ENCODE peak calls at places on chromosomes 16 and 17, in four cellular contexts. One of them, this sample, is unnamed.

GRCh38 chr16:19595043-19595767 is 39.7 kb downstream of the VPS35L start:
- DNase-seq in K562: no peak
- DNase-seq in HEK293T: no peak
- DNase-seq in HepG2: no peak
- DNase-seq in this sample: no peak

GRCh38 chr17:38747385-38748328 is 479 bp downstream of the PCGF2 start:
- DNase-seq in K562: peak; percentile 72
- DNase-seq in HEK293T: no peak
- DNase-seq in HepG2: no peak
- DNase-seq in this sample: peak; percentile 64

GRCh38 chr16:65281636-65282035 is 159.8 kb upstream of the CDH11 start:
- DNase-seq in K562: no peak
- DNase-seq in HEK293T: no peak
- DNase-seq in HepG2: no peak
- DNase-seq in this sample: peak; percentile 39

GRCh38 chr17:4833941-4834501 is 881 bp downstream of the MINK1 start:
- DNase-seq in K562: no peak
- DNase-seq in HEK293T: peak; percentile 22
- DNase-seq in HepG2: peak; percentile 68
- DNase-seq in this sample: no peak

GRCh38 chr17:64240741-64241347 is 22.2 kb downstream of the TEX2 start:
- DNase-seq in K562: no peak
- DNase-seq in HEK293T: no peak
- DNase-seq in HepG2: no peak
- DNase-seq in this sample: no peak

GRCh38 chr16:79723583-79724168 is 123.1 kb upstream of the MAF start:
- DNase-seq in K562: no peak
- DNase-seq in HEK293T: no peak
- DNase-seq in HepG2: no peak
- DNase-seq in this sample: peak; percentile 11

GRCh38 chr16:73161977-73162376 is 114.0 kb upstream of the ZFHX3 start:
- DNase-seq in K562: no peak
- DNase-seq in HEK293T: no peak
- DNase-seq in HepG2: peak; percentile 78
- DNase-seq in this sample: no peak

GRCh38 chr16:30958164-30959083 is 870 bp downstream of the SETD1A start:
- DNase-seq in K562: peak; percentile 89
- DNase-seq in HEK293T: peak; percentile 83
- DNase-seq in HepG2: peak; percentile 71
- DNase-seq in this sample: peak; percentile 70

GRCh38 chr16:79415983-79416641 is 184.4 kb downstream of the MAF start:
- DNase-seq in K562: no peak
- DNase-seq in HEK293T: no peak
- DNase-seq in HepG2: no peak
- DNase-seq in this sample: no peak

GRCh38 chr16:9469512-9469911 is 378.1 kb downstream of the HAPSTR1 start:
- DNase-seq in K562: no peak
- DNase-seq in HEK293T: no peak
- DNase-seq in HepG2: peak; percentile 62
- DNase-seq in this sample: no peak

GRCh38 chr17:37117743-37118142 is 169.0 kb downstream of the AATF start:
- DNase-seq in K562: no peak
- DNase-seq in HEK293T: no peak
- DNase-seq in HepG2: no peak
- DNase-seq in this sample: no peak

GRCh38 chr16:64826374-64826773 is 295.5 kb downstream of the CDH11 start:
- DNase-seq in K562: no peak
- DNase-seq in HEK293T: no peak
- DNase-seq in HepG2: no peak
- DNase-seq in this sample: no peak

GRCh38 chr16:12097523-12098428 is 121.2 kb downstream of the SNX29 start:
- DNase-seq in K562: peak; percentile 19
- DNase-seq in HEK293T: no peak
- DNase-seq in HepG2: peak; percentile 98
- DNase-seq in this sample: no peak

GRCh38 chr16:58127033-58127556 is 2.1 kb downstream of the CFAP20 start:
- DNase-seq in K562: peak; percentile 29
- DNase-seq in HEK293T: no peak
- DNase-seq in HepG2: peak; percentile 49
- DNase-seq in this sample: no peak

GRCh38 chr17:5533486-5534315 is 47.3 kb downstream of the MIS12 start:
- DNase-seq in K562: no peak
- DNase-seq in HEK293T: no peak
- DNase-seq in HepG2: no peak
- DNase-seq in this sample: no peak

GRCh38 chr17:47695664-47696376 is 1.9 kb downstream of the TBKBP1 start:
- DNase-seq in K562: no peak
- DNase-seq in HEK293T: no peak
- DNase-seq in HepG2: no peak
- DNase-seq in this sample: peak; percentile 51

GRCh38 chr16:59478806-59479205 is 744.7 kb upstream of the GOT2 start:
- DNase-seq in K562: no peak
- DNase-seq in HEK293T: no peak
- DNase-seq in HepG2: no peak
- DNase-seq in this sample: no peak

GRCh38 chr17:75872434-75873351 is 5.7 kb downstream of the TRIM47 start:
- DNase-seq in K562: peak; percentile 50
- DNase-seq in HEK293T: no peak
- DNase-seq in HepG2: peak; percentile 99
- DNase-seq in this sample: no peak

GRCh38 chr16:19757026-19757425 is 39.0 kb downstream of the IQCK start:
- DNase-seq in K562: no peak
- DNase-seq in HEK293T: no peak
- DNase-seq in HepG2: no peak
- DNase-seq in this sample: no peak

GRCh38 chr17:36926701-36927100 is 10.6 kb upstream of the LHX1 start:
- DNase-seq in K562: no peak
- DNase-seq in HEK293T: no peak
- DNase-seq in HepG2: no peak
- DNase-seq in this sample: no peak

GRCh38 chr16:53372942-53373871 is 61.1 kb upstream of the RBL2 start:
- DNase-seq in K562: peak; percentile 28
- DNase-seq in HEK293T: no peak
- DNase-seq in HepG2: no peak
- DNase-seq in this sample: peak; percentile 79

GRCh38 chr17:77349976-77350830 is 209.4 kb downstream of the SEC14L1 start:
- DNase-seq in K562: no peak
- DNase-seq in HEK293T: peak; percentile 3
- DNase-seq in HepG2: no peak
- DNase-seq in this sample: no peak

GRCh38 chr16:75491876-75492275 is 3.4 kb downstream of the CHST6 start:
- DNase-seq in K562: no peak
- DNase-seq in HEK293T: peak; percentile 52
- DNase-seq in HepG2: no peak
- DNase-seq in this sample: peak; percentile 39

DNA sequence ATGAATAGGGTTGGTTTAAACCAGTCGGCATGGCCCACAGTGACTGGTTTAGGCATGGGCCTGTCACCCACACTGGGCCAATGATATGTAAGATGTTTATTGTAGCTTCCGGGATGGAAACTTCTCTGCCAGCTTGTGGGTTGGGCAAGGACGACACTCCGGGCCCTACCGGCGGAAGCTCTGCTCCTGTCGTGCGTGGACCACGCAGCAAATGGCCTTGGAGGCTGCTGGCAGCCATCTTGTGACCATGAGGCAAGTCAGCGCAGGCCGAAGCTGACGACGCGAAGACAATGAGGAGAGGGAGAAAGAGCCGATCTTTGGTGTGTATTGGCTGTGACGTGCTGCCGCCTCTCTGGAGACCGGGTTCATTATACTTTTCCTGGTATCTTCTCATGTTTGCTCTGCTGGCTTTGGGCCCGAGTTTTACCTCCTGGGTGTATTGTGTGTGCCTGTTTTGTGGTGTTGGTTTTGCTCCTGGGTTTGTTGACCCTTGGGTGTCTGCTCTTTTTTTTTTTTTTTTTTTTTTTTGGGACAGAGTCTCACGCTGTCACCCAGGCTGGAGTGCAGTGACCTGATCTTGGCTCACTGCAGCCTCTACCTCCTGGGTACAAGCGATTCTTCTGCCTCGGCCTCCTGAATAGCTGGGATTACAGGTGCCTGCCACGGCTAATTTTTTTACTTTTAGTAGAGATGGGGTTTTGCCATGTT is 15.4 kb downstream of the SLC25A10 start:
- DNase-seq in K562: no peak
- DNase-seq in HEK293T: no peak
- DNase-seq in HepG2: peak; percentile 95
- DNase-seq in this sample: no peak
- TF ChIP-seq ELF4 in K562: no peak
- TF ChIP-seq ELF4 in HEK293T: no peak
- TF ChIP-seq ELF4 in HepG2: peak; percentile 65
- TF ChIP-seq ELF4 in this sample: no peak

DNA sequence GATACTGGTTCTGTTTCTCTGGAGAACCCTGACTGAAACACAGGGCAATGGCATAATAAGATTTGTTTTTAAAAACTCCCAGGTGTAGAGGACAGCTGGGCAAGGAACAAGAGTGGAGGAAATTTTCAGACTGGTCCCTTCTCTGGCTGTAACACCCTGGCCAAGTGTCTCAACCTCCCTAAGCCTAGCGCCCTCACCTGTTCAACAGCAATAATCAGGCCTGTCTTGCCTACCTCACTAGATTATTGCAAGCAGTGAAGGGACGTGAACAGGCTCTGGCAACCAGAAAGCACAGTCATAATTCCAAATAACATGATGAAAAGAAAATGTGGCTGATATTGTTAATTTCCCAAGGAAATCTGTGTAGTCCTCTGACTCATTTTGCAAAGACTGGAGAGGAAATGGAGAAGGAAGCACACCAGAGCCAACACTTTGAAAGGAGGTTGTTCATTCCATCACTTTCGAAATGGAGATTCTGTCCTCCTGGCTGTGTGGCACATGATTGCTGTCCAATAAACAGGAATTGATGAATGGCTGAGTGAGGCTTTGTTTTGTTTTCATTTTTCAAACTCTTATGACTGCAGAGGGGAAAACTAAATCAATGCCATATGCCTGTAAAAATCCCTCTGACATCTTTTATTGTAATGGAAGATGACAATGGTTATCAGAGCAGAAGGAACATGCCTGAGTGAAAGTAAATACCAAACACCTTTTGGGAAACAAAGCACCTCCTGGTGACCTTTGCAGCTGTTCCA is 87.4 kb upstream of the HLF start:
- DNase-seq in K562: no peak
- DNase-seq in HEK293T: no peak
- DNase-seq in HepG2: peak; percentile 28
- DNase-seq in this sample: peak; percentile 16
- TF ChIP-seq ELF4 in K562: no peak
- TF ChIP-seq ELF4 in HEK293T: no peak
- TF ChIP-seq ELF4 in HepG2: no peak
- TF ChIP-seq ELF4 in this sample: no peak

GRCh38 chr17:73546770-73547345 is 97.4 kb downstream of the SDK2 start:
- DNase-seq in K562: peak; percentile 66
- DNase-seq in HEK293T: peak; percentile 40
- DNase-seq in HepG2: peak; percentile 13
- DNase-seq in this sample: peak; percentile 71
- TF ChIP-seq ELF4 in K562: no peak
- TF ChIP-seq ELF4 in HEK293T: no peak
- TF ChIP-seq ELF4 in HepG2: no peak
- TF ChIP-seq ELF4 in this sample: no peak

DNA sequence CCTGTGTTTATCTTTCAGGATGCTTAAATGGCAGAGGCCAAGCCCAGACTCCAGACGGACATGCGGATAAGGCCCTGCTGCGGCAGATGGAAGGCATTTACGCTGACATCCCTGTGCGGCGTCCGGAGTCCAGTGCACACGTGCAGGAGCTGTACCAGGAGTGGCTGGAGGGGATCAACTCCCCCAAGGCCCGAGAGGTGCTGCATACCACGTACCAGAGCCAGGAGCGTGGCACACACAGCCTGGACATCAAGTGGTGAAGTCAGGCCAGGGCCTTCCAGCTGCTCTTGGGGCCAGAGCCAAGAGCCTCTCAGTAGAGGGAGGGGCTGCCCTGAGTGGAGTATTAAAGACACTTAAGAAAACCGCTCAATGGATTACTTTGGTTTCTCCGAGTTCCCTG is 29.4 kb downstream of the NARF start:
- DNase-seq in K562: no peak
- DNase-seq in HEK293T: no peak
- DNase-seq in HepG2: no peak
- DNase-seq in this sample: no peak
- TF ChIP-seq ELF4 in K562: no peak
- TF ChIP-seq ELF4 in HEK293T: no peak
- TF ChIP-seq ELF4 in HepG2: no peak
- TF ChIP-seq ELF4 in this sample: no peak

GRCh38 chr17:18944646-18945045 is 7.3 kb upstream of the SLC5A10 start:
- DNase-seq in K562: no peak
- DNase-seq in HEK293T: no peak
- DNase-seq in HepG2: no peak
- DNase-seq in this sample: no peak
- TF ChIP-seq ELF4 in K562: no peak
- TF ChIP-seq ELF4 in HEK293T: no peak
- TF ChIP-seq ELF4 in HepG2: no peak
- TF ChIP-seq ELF4 in this sample: no peak

This sample was measured in WTC11.